ENCODE peak calls at places on chromosomes 16 and 17, in eight cellular contexts. One of them, this sample, is unnamed.

GRCh38 chr16:65500007-65500406 is 378.1 kb upstream of the CDH11 start:
- DNase-seq in upper lobe of right lung: no peak
- DNase-seq in hepatocyte: no peak
- DNase-seq in Caco-2: no peak
- DNase-seq in CD4-positive, alpha-beta memory T cell: no peak
- DNase-seq in naive thymus-derived CD4-positive, alpha-beta T cell: no peak
- DNase-seq in DND-41: no peak
- DNase-seq in IMR-90: peak; percentile 31
- DNase-seq in this sample: no peak

GRCh38 chr16:50525716-50526115 is 22.5 kb upstream of the NKD1 start:
- DNase-seq in upper lobe of right lung: no peak
- DNase-seq in hepatocyte: no peak
- DNase-seq in Caco-2: no peak
- DNase-seq in CD4-positive, alpha-beta memory T cell: no peak
- DNase-seq in naive thymus-derived CD4-positive, alpha-beta T cell: no peak
- DNase-seq in DND-41: no peak
- DNase-seq in IMR-90: no peak
- DNase-seq in this sample: no peak

GRCh38 chr16:84526794-84527485 is 22.5 kb upstream of the MEAK7 start:
- DNase-seq in upper lobe of right lung: no peak
- DNase-seq in hepatocyte: peak; percentile 44
- DNase-seq in Caco-2: no peak
- DNase-seq in CD4-positive, alpha-beta memory T cell: no peak
- DNase-seq in naive thymus-derived CD4-positive, alpha-beta T cell: no peak
- DNase-seq in DND-41: no peak
- DNase-seq in IMR-90: peak; percentile 49
- DNase-seq in this sample: peak; percentile 43

GRCh38 chr16:17364319-17365210 is 106.2 kb downstream of the XYLT1 start:
- DNase-seq in upper lobe of right lung: no peak
- DNase-seq in hepatocyte: peak; percentile 27
- DNase-seq in Caco-2: no peak
- DNase-seq in CD4-positive, alpha-beta memory T cell: peak; percentile 91
- DNase-seq in naive thymus-derived CD4-positive, alpha-beta T cell: no peak
- DNase-seq in DND-41: peak; percentile 45
- DNase-seq in IMR-90: peak; percentile 94
- DNase-seq in this sample: peak; percentile 71

GRCh38 chr16:13483121-13483520 is 436.8 kb upstream of the ERCC4 start:
- DNase-seq in upper lobe of right lung: no peak
- DNase-seq in hepatocyte: no peak
- DNase-seq in Caco-2: no peak
- DNase-seq in CD4-positive, alpha-beta memory T cell: no peak
- DNase-seq in naive thymus-derived CD4-positive, alpha-beta T cell: no peak
- DNase-seq in DND-41: no peak
- DNase-seq in IMR-90: no peak
- DNase-seq in this sample: no peak

GRCh38 chr17:32523017-32523680 is 36.4 kb downstream of the CDK5R1 start:
- DNase-seq in upper lobe of right lung: no peak
- DNase-seq in hepatocyte: no peak
- DNase-seq in Caco-2: no peak
- DNase-seq in CD4-positive, alpha-beta memory T cell: no peak
- DNase-seq in naive thymus-derived CD4-positive, alpha-beta T cell: no peak
- DNase-seq in DND-41: no peak
- DNase-seq in IMR-90: no peak
- DNase-seq in this sample: no peak

GRCh38 chr17:9905902-9906301 is 831 bp upstream of the RCVRN start:
- DNase-seq in upper lobe of right lung: peak; percentile 47
- DNase-seq in hepatocyte: peak; percentile 40
- DNase-seq in Caco-2: peak; percentile 19
- DNase-seq in CD4-positive, alpha-beta memory T cell: no peak
- DNase-seq in naive thymus-derived CD4-positive, alpha-beta T cell: no peak
- DNase-seq in DND-41: peak; percentile 48
- DNase-seq in IMR-90: no peak
- DNase-seq in this sample: no peak

GRCh38 chr16:58661199-58661830 is 23.3 kb downstream of the SLC38A7 start:
- DNase-seq in upper lobe of right lung: no peak
- DNase-seq in hepatocyte: peak; percentile 89
- DNase-seq in Caco-2: peak; percentile 77
- DNase-seq in CD4-positive, alpha-beta memory T cell: no peak
- DNase-seq in naive thymus-derived CD4-positive, alpha-beta T cell: no peak
- DNase-seq in DND-41: no peak
- DNase-seq in IMR-90: peak; percentile 91
- DNase-seq in this sample: peak; percentile 28

GRCh38 chr16:85888405-85889331 is 10.3 kb upstream of the IRF8 start:
- DNase-seq in upper lobe of right lung: no peak
- DNase-seq in hepatocyte: no peak
- DNase-seq in Caco-2: no peak
- DNase-seq in CD4-positive, alpha-beta memory T cell: no peak
- DNase-seq in naive thymus-derived CD4-positive, alpha-beta T cell: no peak
- DNase-seq in DND-41: no peak
- DNase-seq in IMR-90: peak; percentile 65
- DNase-seq in this sample: no peak

GRCh38 chr16:19389246-19389645 is 28.4 kb upstream of the TMC5 start:
- DNase-seq in upper lobe of right lung: peak; percentile 85
- DNase-seq in hepatocyte: peak; percentile 78
- DNase-seq in Caco-2: peak; percentile 60
- DNase-seq in CD4-positive, alpha-beta memory T cell: peak; percentile 26
- DNase-seq in naive thymus-derived CD4-positive, alpha-beta T cell: no peak
- DNase-seq in DND-41: peak; percentile 46
- DNase-seq in IMR-90: no peak
- DNase-seq in this sample: no peak

GRCh38 chr17:15920758-15921239 is 24.1 kb upstream of the ADORA2B start:
- DNase-seq in upper lobe of right lung: no peak
- DNase-seq in hepatocyte: peak; percentile 48
- DNase-seq in Caco-2: peak; percentile 5
- DNase-seq in CD4-positive, alpha-beta memory T cell: no peak
- DNase-seq in naive thymus-derived CD4-positive, alpha-beta T cell: no peak
- DNase-seq in DND-41: no peak
- DNase-seq in IMR-90: peak; percentile 97
- DNase-seq in this sample: no peak

GRCh38 chr17:41548844-41549595 is 20.9 kb upstream of the KRT19 start:
- DNase-seq in upper lobe of right lung: peak; percentile 92
- DNase-seq in hepatocyte: peak; percentile 95
- DNase-seq in Caco-2: peak; percentile 87
- DNase-seq in CD4-positive, alpha-beta memory T cell: peak; percentile 86
- DNase-seq in naive thymus-derived CD4-positive, alpha-beta T cell: peak; percentile 72
- DNase-seq in DND-41: peak; percentile 80
- DNase-seq in IMR-90: peak; percentile 86
- DNase-seq in this sample: peak; percentile 87

GRCh38 chr17:41547921-41548843 is 20.1 kb upstream of the KRT19 start:
- DNase-seq in upper lobe of right lung: peak; percentile 76
- DNase-seq in hepatocyte: peak; percentile 76
- DNase-seq in Caco-2: no peak
- DNase-seq in CD4-positive, alpha-beta memory T cell: no peak
- DNase-seq in naive thymus-derived CD4-positive, alpha-beta T cell: no peak
- DNase-seq in DND-41: peak; percentile 7
- DNase-seq in IMR-90: peak; percentile 98
- DNase-seq in this sample: peak; percentile 93

GRCh38 chr17:41545829-41546410 is 17.8 kb upstream of the KRT19 start:
- DNase-seq in upper lobe of right lung: no peak
- DNase-seq in hepatocyte: no peak
- DNase-seq in Caco-2: no peak
- DNase-seq in CD4-positive, alpha-beta memory T cell: no peak
- DNase-seq in naive thymus-derived CD4-positive, alpha-beta T cell: no peak
- DNase-seq in DND-41: no peak
- DNase-seq in IMR-90: no peak
- DNase-seq in this sample: no peak

GRCh38 chr17:41546819-41547218 is 18.7 kb upstream of the KRT19 start:
- DNase-seq in upper lobe of right lung: no peak
- DNase-seq in hepatocyte: no peak
- DNase-seq in Caco-2: no peak
- DNase-seq in CD4-positive, alpha-beta memory T cell: no peak
- DNase-seq in naive thymus-derived CD4-positive, alpha-beta T cell: no peak
- DNase-seq in DND-41: no peak
- DNase-seq in IMR-90: no peak
- DNase-seq in this sample: no peak

DNA sequence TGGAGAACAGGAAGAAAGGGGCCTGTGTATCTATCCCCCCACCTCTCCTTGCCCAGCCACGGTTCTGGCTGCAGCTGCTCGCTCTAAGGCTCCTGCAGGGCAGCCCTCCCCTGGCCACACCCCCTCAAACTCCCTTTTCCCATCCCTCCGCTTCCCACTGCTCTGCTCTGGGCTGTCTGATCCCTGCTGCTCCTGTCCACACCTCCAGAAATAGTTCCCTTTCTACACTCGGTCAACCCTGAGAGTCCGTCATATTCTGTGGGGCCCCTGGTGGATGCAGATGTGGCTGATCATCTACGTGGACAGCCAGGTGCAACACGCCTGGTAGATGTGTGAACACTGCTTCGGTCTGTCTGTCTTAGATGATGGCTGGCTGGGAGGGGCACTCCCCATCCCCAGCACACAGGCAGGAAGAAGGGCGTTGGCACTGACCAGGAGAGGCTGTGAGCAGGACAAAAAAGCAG is 19.3 kb upstream of the KRT19 start:
- DNase-seq in upper lobe of right lung: no peak
- DNase-seq in hepatocyte: peak; percentile 39
- DNase-seq in Caco-2: no peak
- DNase-seq in CD4-positive, alpha-beta memory T cell: no peak
- DNase-seq in naive thymus-derived CD4-positive, alpha-beta T cell: no peak
- DNase-seq in DND-41: no peak
- DNase-seq in IMR-90: no peak
- DNase-seq in this sample: peak; percentile 54
- H3K4me1 ChIP-seq in upper lobe of right lung: peaks cover 14% of the 10 kb centered on the region
- H3K4me1 ChIP-seq in hepatocyte: peaks cover 39% of the 10 kb centered on the region
- H3K4me1 ChIP-seq in Caco-2: peaks cover 54% of the 10 kb centered on the region
- H3K4me1 ChIP-seq in CD4-positive, alpha-beta memory T cell: peaks cover 17% of the 10 kb centered on the region
- H3K4me1 ChIP-seq in naive thymus-derived CD4-positive, alpha-beta T cell: peaks cover 10% of the 10 kb centered on the region
- H3K4me1 ChIP-seq in DND-41: peaks cover 3% of the 10 kb centered on the region
- H3K4me1 ChIP-seq in IMR-90: peaks cover 21% of the 10 kb centered on the region
- H3K4me1 ChIP-seq in this sample: peaks cover 9% of the 10 kb centered on the region

GRCh38 chr16:49495596-49496355 is 122.2 kb downstream of the C16orf78 start:
- DNase-seq in upper lobe of right lung: peak; percentile 45
- DNase-seq in hepatocyte: no peak
- DNase-seq in Caco-2: no peak
- DNase-seq in CD4-positive, alpha-beta memory T cell: no peak
- DNase-seq in naive thymus-derived CD4-positive, alpha-beta T cell: no peak
- DNase-seq in DND-41: no peak
- DNase-seq in IMR-90: no peak
- DNase-seq in this sample: no peak

GRCh38 chr16:49498241-49499017 is 124.8 kb downstream of the C16orf78 start:
- DNase-seq in upper lobe of right lung: peak; percentile 46
- DNase-seq in hepatocyte: no peak
- DNase-seq in Caco-2: no peak
- DNase-seq in CD4-positive, alpha-beta memory T cell: no peak
- DNase-seq in naive thymus-derived CD4-positive, alpha-beta T cell: no peak
- DNase-seq in DND-41: no peak
- DNase-seq in IMR-90: no peak
- DNase-seq in this sample: peak; percentile 8

GRCh38 chr16:49495151-49495566 is 121.6 kb downstream of the C16orf78 start:
- DNase-seq in upper lobe of right lung: peak; percentile 31
- DNase-seq in hepatocyte: no peak
- DNase-seq in Caco-2: no peak
- DNase-seq in CD4-positive, alpha-beta memory T cell: no peak
- DNase-seq in naive thymus-derived CD4-positive, alpha-beta T cell: no peak
- DNase-seq in DND-41: no peak
- DNase-seq in IMR-90: no peak
- DNase-seq in this sample: no peak

GRCh38 chr16:49497466-49497865 is 123.9 kb downstream of the C16orf78 start:
- DNase-seq in upper lobe of right lung: no peak
- DNase-seq in hepatocyte: no peak
- DNase-seq in Caco-2: no peak
- DNase-seq in CD4-positive, alpha-beta memory T cell: no peak
- DNase-seq in naive thymus-derived CD4-positive, alpha-beta T cell: no peak
- DNase-seq in DND-41: no peak
- DNase-seq in IMR-90: no peak
- DNase-seq in this sample: peak; percentile 10

GRCh38 chr16:49496656-49497055 is 123.1 kb downstream of the C16orf78 start:
- DNase-seq in upper lobe of right lung: no peak
- DNase-seq in hepatocyte: no peak
- DNase-seq in Caco-2: no peak
- DNase-seq in CD4-positive, alpha-beta memory T cell: no peak
- DNase-seq in naive thymus-derived CD4-positive, alpha-beta T cell: no peak
- DNase-seq in DND-41: no peak
- DNase-seq in IMR-90: no peak
- DNase-seq in this sample: no peak
- H3K4me3 ChIP-seq in upper lobe of right lung: no peak overlapping the region
- H3K4me3 ChIP-seq in hepatocyte: no peak overlapping the region
- H3K4me3 ChIP-seq in Caco-2: no peak overlapping the region
- H3K4me3 ChIP-seq in CD4-positive, alpha-beta memory T cell: no peak overlapping the region
- H3K4me3 ChIP-seq in naive thymus-derived CD4-positive, alpha-beta T cell: no peak overlapping the region
- H3K4me3 ChIP-seq in DND-41: no peak overlapping the region
- H3K4me3 ChIP-seq in IMR-90: no peak overlapping the region
- H3K4me3 ChIP-seq in this sample: no peak overlapping the region

DNA sequence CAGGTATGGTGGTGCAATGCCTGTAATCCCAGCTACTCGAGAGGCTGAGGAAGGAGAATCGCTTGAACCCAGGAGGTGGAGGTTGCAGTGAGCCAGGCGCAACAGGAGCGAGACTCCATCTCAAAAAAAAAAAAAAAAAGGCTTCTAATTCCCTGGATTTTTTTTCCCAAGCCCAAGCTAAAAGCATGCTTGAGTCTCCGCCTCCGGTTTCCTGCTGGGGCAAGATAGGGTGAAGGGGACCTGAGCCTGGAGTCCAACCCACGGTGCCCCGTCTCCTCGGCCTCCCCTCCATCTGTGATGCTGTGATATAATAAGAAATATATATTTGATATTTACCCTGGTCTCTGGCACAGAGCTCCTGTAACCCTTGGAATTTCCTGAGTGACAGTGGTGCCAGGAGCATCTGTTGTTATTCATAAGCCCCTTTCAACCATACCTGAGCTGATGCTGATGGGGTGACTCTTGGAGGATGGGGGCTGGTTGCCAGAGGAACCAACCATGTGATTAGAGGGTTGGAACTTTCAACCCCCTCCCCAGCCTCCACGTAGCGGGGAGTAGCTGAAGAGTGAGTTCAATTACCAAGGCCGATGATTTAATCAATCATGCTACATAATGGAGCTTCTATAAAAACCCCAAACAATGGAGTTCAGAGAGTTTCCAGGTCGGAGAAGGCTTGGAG is 12.8 kb upstream of the TNK1 start:
- DNase-seq in upper lobe of right lung: no peak
- DNase-seq in hepatocyte: no peak
- DNase-seq in Caco-2: no peak
- DNase-seq in CD4-positive, alpha-beta memory T cell: no peak
- DNase-seq in naive thymus-derived CD4-positive, alpha-beta T cell: no peak
- DNase-seq in DND-41: no peak
- DNase-seq in IMR-90: no peak
- DNase-seq in this sample: no peak
- H3K4me1 ChIP-seq in upper lobe of right lung: no peaks in the 10 kb centered on the region
- H3K4me1 ChIP-seq in hepatocyte: no peaks in the 10 kb centered on the region
- H3K4me1 ChIP-seq in Caco-2: no peaks in the 10 kb centered on the region
- H3K4me1 ChIP-seq in CD4-positive, alpha-beta memory T cell: no peaks in the 10 kb centered on the region
- H3K4me1 ChIP-seq in naive thymus-derived CD4-positive, alpha-beta T cell: no peaks in the 10 kb centered on the region
- H3K4me1 ChIP-seq in DND-41: no peaks in the 10 kb centered on the region
- H3K4me1 ChIP-seq in IMR-90: no peaks in the 10 kb centered on the region
- H3K4me1 ChIP-seq in this sample: no peaks in the 10 kb centered on the region

DNA sequence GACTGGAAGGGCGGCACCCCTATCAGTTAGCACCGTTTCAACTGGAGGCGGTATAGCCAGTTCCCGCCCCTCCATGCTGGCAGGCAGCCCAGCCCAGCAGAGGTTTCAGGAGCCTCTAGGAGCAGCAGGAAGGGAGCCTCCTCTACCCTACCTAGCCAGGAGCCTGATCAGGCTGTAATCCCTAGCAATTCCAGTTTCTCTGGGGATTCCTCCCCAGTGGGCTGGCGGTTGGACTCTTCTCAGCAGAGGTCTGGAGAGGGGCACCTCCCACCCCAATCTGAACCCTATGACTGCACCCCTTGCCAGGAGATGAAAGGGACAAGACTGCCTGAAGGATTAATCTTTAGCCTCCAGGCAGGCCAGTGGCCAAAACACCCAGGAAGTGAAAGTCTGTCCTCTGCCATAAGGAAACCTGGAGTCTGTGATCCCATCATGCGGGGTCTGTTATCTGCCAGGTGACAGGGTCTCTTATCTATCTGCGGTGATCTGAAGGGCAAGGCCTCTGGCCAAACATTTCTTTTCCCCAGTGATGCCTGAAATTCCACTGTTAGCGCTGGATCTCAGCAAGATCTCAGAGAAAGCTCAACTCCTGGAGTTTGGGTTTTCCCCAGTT is 4.9 kb upstream of the CDH1 start:
- DNase-seq in upper lobe of right lung: peak; percentile 89
- DNase-seq in hepatocyte: peak; percentile 74
- DNase-seq in Caco-2: peak; percentile 93
- DNase-seq in CD4-positive, alpha-beta memory T cell: no peak
- DNase-seq in naive thymus-derived CD4-positive, alpha-beta T cell: no peak
- DNase-seq in DND-41: peak; percentile 10
- DNase-seq in IMR-90: no peak
- DNase-seq in this sample: no peak
- H3K4me3 ChIP-seq in upper lobe of right lung: no peak overlapping the region
- H3K4me3 ChIP-seq in hepatocyte: no peak overlapping the region
- H3K4me3 ChIP-seq in Caco-2: no peak overlapping the region
- H3K4me3 ChIP-seq in CD4-positive, alpha-beta memory T cell: no peak overlapping the region
- H3K4me3 ChIP-seq in naive thymus-derived CD4-positive, alpha-beta T cell: no peak overlapping the region
- H3K4me3 ChIP-seq in DND-41: no peak overlapping the region
- H3K4me3 ChIP-seq in IMR-90: no peak overlapping the region
- H3K4me3 ChIP-seq in this sample: no peak overlapping the region